ENCODE peak calls at places on chromosome 2, in ten cellular contexts. M is colonic mucosa; O is upper lobe of left lung; G is CD8-positive, alpha-beta T cell; K is Karpas-422; Q is CD4-positive, CD25-positive, alpha-beta regulatory T cell; U is GM23248; S is GM12878; E is effector memory CD4-positive, alpha-beta T cell; Z is body of pancreas. L is an unnamed sample. For H3K9me3, the result is how much of the 10 kb centered on the place peaks cover.

GRCh38 chr2:149612122-149612521 is 24.5 kb upstream of the MMADHC start:
- DNase-seq in U (peak), K (no peak), Z (peak), M (no peak), G (no peak), O (no peak), E (no peak), Q (no peak), S (no peak), L (no peak)

GRCh38 chr2:8488001-8488738 is 193.7 kb upstream of the ID2 start:
- DNase-seq in E (peak), M (no peak), U (no peak), O (no peak), G (no peak), Q (peak), S (peak), Z (peak), K (no peak), L (peak)

GRCh38 chr2:35585972-35586371 is 769.6 kb upstream of the CRIM1 start:
- DNase-seq in U (no peak), E (no peak), K (no peak), O (no peak), Z (no peak), S (no peak), M (no peak), Q (no peak), G (no peak), L (no peak)

GRCh38 chr2:48715956-48716355 is 39.6 kb downstream of the LHCGR start:
- DNase-seq in Q (no peak), K (no peak), G (no peak), S (no peak), Z (no peak), M (no peak), U (no peak), E (no peak), O (no peak), L (no peak)

GRCh38 chr2:74850816-74851566 is 17.1 kb downstream of the HK2 start:
- DNase-seq in M (no peak), U (peak), G (no peak), Z (no peak), O (no peak), S (no peak), E (no peak), Q (no peak), K (no peak), L (no peak)

GRCh38 chr2:59790186-59791142 is 763.0 kb downstream of the BCL11A start:
- DNase-seq in S (no peak), G (no peak), O (no peak), K (no peak), E (no peak), M (no peak), U (no peak), Q (no peak), Z (no peak), L (no peak)

GRCh38 chr2:97728091-97728596 is 14.8 kb downstream of the ZAP70 start:
- DNase-seq in S (no peak), O (no peak), Z (no peak), E (no peak), M (no peak), Q (no peak), U (peak), G (no peak), K (no peak), L (no peak)

GRCh38 chr2:178327516-178327915 is 123.5 kb downstream of the PRKRA start:
- DNase-seq in K (no peak), Q (no peak), Z (no peak), O (no peak), M (no peak), U (no peak), G (no peak), S (no peak), E (no peak), L (no peak)

GRCh38 chr2:178110681-178111080 is 1.6 kb upstream of the RBM45 start:
- DNase-seq in M (no peak), Z (no peak), O (no peak), G (no peak), S (no peak), Q (no peak), E (no peak), K (no peak), U (no peak), L (no peak)

GRCh38 chr2:168528469-168528868 is 72.4 kb downstream of the CERS6 start:
- DNase-seq in E (no peak), M (no peak), Q (no peak), O (no peak), K (no peak), G (no peak), Z (no peak), S (no peak), U (peak), L (no peak)

GRCh38 chr2:26401739-26402541 is at the start of gene DRC1:
- DNase-seq in U (peak), G (no peak), Q (no peak), Z (peak), S (no peak), O (peak), K (peak), M (peak), E (no peak), L (no peak)

GRCh38 chr2:44930274-44930826 is 11.2 kb upstream of the SIX3 start:
- DNase-seq in O (no peak), Q (no peak), S (no peak), G (no peak), Z (no peak), E (no peak), M (no peak), U (peak), K (no peak), L (no peak)

GRCh38 chr2:31266804-31267203 is 32.9 kb downstream of the EHD3 start:
- DNase-seq in Z (no peak), S (no peak), K (peak), M (no peak), U (no peak), G (no peak), Q (no peak), E (no peak), O (no peak), L (no peak)

GRCh38 chr2:7599462-7600258 is 682.4 kb downstream of the RNF144A start:
- DNase-seq in K (no peak), U (no peak), Z (no peak), M (no peak), Q (no peak), S (no peak), E (no peak), G (no peak), O (no peak), L (no peak)

GRCh38 chr2:72919414-72920316 is 2.3 kb downstream of the EMX1 start:
- DNase-seq in M (no peak), O (peak), Q (no peak), Z (no peak), G (no peak), U (peak), S (no peak), K (no peak), E (no peak), L (no peak)

GRCh38 chr2:61272421-61273070 is 110.6 kb downstream of the C2orf74 start:
- DNase-seq in S (no peak), K (no peak), E (no peak), G (no peak), O (no peak), Q (no peak), Z (no peak), M (no peak), U (peak), L (no peak)

GRCh38 chr2:18910843-18911242 is 321.5 kb upstream of the NT5C1B start:
- DNase-seq in K (no peak), E (no peak), Q (no peak), Z (no peak), S (no peak), U (peak), O (no peak), M (no peak), G (no peak), L (no peak)

GRCh38 chr2:231413456-231413855 is 17.9 kb downstream of the B3GNT7 start:
- DNase-seq in U (no peak), E (no peak), G (no peak), O (no peak), Q (no peak), M (peak), K (no peak), Z (no peak), S (no peak), L (no peak)

GRCh38 chr2:157302492-157303099 is 23.0 kb downstream of the ERMN start:
- DNase-seq in Q (peak), G (peak), O (no peak), S (peak), K (peak), M (no peak), Z (peak), U (peak), E (peak), L (no peak)

GRCh38 chr2:68448671-68449394 is 18.3 kb downstream of the FBXO48 start:
- DNase-seq in K (no peak), G (no peak), U (no peak), M (no peak), O (peak), E (no peak), Q (peak), S (no peak), Z (peak), L (no peak)

GRCh38 chr2:68828887-68829708 is 42.1 kb downstream of the BMP10 start:
- DNase-seq in S (no peak), U (peak), M (peak), O (peak), Q (peak), G (peak), K (peak), Z (peak), E (peak), L (peak)

GRCh38 chr2:53600835-53601234 is 166.8 kb upstream of the CHAC2 start:
- DNase-seq in K (no peak), O (no peak), M (no peak), G (no peak), Z (peak), Q (no peak), E (no peak), S (no peak), U (no peak), L (no peak)

GRCh38 chr2:150480241-150480640 is 7.2 kb downstream of the RND3 start:
- DNase-seq in O (no peak), Q (no peak), S (no peak), G (no peak), U (peak), K (no peak), Z (no peak), M (no peak), E (no peak), L (no peak)

GRCh38 chr2:77025714-77026113 is 496.5 kb downstream of the LRRTM4 start:
- DNase-seq in S (no peak), Q (no peak), U (no peak), M (no peak), E (no peak), G (no peak), Z (no peak), O (no peak), K (no peak), L (no peak)

GRCh38 chr2:191899442-191899841 is 52.6 kb upstream of the CAVIN2 start:
- DNase-seq in E (no peak), G (no peak), U (peak), Z (no peak), K (no peak), Q (no peak), M (no peak), O (no peak), S (no peak), L (no peak)

GRCh38 chr2:197248623-197249022 is 62.0 kb downstream of the ANKRD44 start:
- DNase-seq in Q (no peak), O (no peak), E (no peak), S (no peak), M (no peak), Z (no peak), G (no peak), K (no peak), U (no peak), L (no peak)

GRCh38 chr2:124325667-124326425 is 300.8 kb downstream of the CNTNAP5 start:
- DNase-seq in U (peak), K (peak), Q (no peak), S (no peak), G (no peak), M (no peak), E (no peak), Z (no peak), O (no peak), L (no peak)

GRCh38 chr2:116979941-116980340 is 834.5 kb upstream of the DDX18 start:
- DNase-seq in Q (no peak), G (no peak), S (no peak), M (no peak), O (no peak), Z (no peak), K (no peak), U (no peak), E (no peak), L (no peak)
- H3K9me3 ChIP-seq in Q (under half), G (under half), S (under half), M (under half), O (under half), Z (under half), K (under half), U (under half), E (under half), L (under half)

GRCh38 chr2:15816674-15817406 is 123.5 kb upstream of the MYCN start:
- DNase-seq in G (no peak), Q (no peak), M (no peak), Z (no peak), S (no peak), E (no peak), K (no peak), O (peak), U (no peak), L (no peak)

GRCh38 chr2:15817748-15818147 is 122.6 kb upstream of the MYCN start:
- DNase-seq in Z (no peak), O (no peak), U (no peak), M (no peak), K (no peak), S (no peak), G (no peak), Q (no peak), E (no peak), L (no peak)

GRCh38 chr2:15814406-15814805 is 125.9 kb upstream of the MYCN start:
- DNase-seq in M (no peak), K (no peak), Q (no peak), G (no peak), E (no peak), S (no peak), U (no peak), O (no peak), Z (no peak), L (no peak)

GRCh38 chr2:15814946-15815345 is 125.4 kb upstream of the MYCN start:
- DNase-seq in Q (no peak), S (no peak), Z (no peak), O (no peak), K (no peak), G (no peak), U (no peak), M (no peak), E (no peak), L (no peak)

GRCh38 chr2:15816226-15816625 is 124.1 kb upstream of the MYCN start:
- DNase-seq in G (no peak), O (no peak), Z (no peak), Q (no peak), S (no peak), E (no peak), M (no peak), U (no peak), K (no peak), L (no peak)
- H3K9me3 ChIP-seq in G (under half), O (under half), Z (under half), Q (under half), S (under half), E (under half), M (under half), U (under half), K (under half), L (under half)

GRCh38 chr2:238476258-238476657 is 49.5 kb downstream of the ASB1 start:
- DNase-seq in K (no peak), S (no peak), G (no peak), O (peak), M (peak), U (no peak), Q (no peak), Z (no peak), E (no peak), L (no peak)
- H3K9me3 ChIP-seq in K (under half), S (under half), G (under half), O (under half), M (under half), U (under half), Q (under half), Z (under half), E (under half), L (under half)

GRCh38 chr2:186573528-186573927 is 16.3 kb upstream of the ITGAV start:
- DNase-seq in M (no peak), U (no peak), Z (no peak), K (no peak), G (no peak), O (no peak), S (no peak), Q (no peak), E (no peak), L (no peak)

GRCh38 chr2:186575302-186575701 is 14.6 kb upstream of the ITGAV start:
- DNase-seq in G (no peak), U (peak), O (no peak), K (no peak), M (peak), S (no peak), Q (no peak), Z (peak), E (no peak), L (no peak)

GRCh38 chr2:186572705-186573104 is 17.2 kb upstream of the ITGAV start:
- DNase-seq in Z (no peak), M (no peak), U (no peak), Q (no peak), G (no peak), E (no peak), K (no peak), S (no peak), O (no peak), L (no peak)

GRCh38 chr2:186569906-186570305 is 19.9 kb upstream of the ITGAV start:
- DNase-seq in S (no peak), O (no peak), G (no peak), Z (no peak), U (no peak), K (no peak), M (no peak), E (no peak), Q (no peak), L (no peak)

DNA sequence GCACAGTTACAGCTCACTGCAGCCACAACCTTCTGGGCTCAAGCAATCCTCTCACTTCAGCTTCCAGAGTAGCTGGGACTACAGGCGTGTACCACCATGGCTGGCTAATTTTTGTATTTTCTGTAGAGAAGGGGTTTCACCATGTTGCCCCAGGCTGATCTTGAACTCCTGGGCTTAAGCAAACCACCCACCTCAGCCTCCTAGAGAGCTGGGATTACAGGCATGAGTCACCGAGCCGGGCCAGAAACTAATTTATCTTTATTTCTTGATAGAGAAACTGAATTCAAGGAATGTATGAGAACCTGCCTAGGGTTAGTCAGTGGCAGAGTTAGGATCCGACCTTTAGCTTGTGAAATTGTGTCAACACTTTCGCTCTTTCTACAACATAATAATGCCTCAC is 19.3 kb upstream of the ITGAV start:
- DNase-seq in Q (no peak), S (no peak), Z (no peak), M (no peak), K (no peak), G (no peak), E (no peak), O (no peak), U (peak), L (no peak)
- H3K9me3 ChIP-seq in Q (under half), S (under half), Z (under half), M (under half), K (under half), G (under half), E (under half), O (under half), U (under half), L (under half)

GRCh38 chr2:234249006-234249405 is 198.5 kb downstream of the SPP2 start:
- DNase-seq in K (no peak), G (no peak), Q (no peak), Z (no peak), E (no peak), U (no peak), S (no peak), M (no peak), O (no peak), L (no peak)

GRCh38 chr2:234249873-234250272 is 199.4 kb downstream of the SPP2 start:
- DNase-seq in M (no peak), S (no peak), Z (no peak), Q (no peak), G (no peak), K (no peak), E (no peak), O (no peak), U (peak), L (no peak)

GRCh38 chr2:234243871-234244565 is 193.5 kb downstream of the SPP2 start:
- DNase-seq in S (no peak), O (no peak), Q (peak), M (no peak), Z (no peak), K (no peak), E (no peak), G (no peak), U (peak), L (no peak)

GRCh38 chr2:234245945-234246344 is 195.4 kb downstream of the SPP2 start:
- DNase-seq in S (no peak), O (no peak), Q (no peak), U (peak), M (no peak), Z (no peak), E (no peak), G (no peak), K (no peak), L (no peak)

GRCh38 chr2:234247453-234248180 is 197.1 kb downstream of the SPP2 start:
- DNase-seq in E (no peak), K (no peak), S (no peak), G (no peak), O (peak), Z (no peak), M (no peak), U (no peak), Q (no peak), L (no peak)
- H3K9me3 ChIP-seq in E (under half), K (under half), S (under half), G (under half), O (under half), Z (under half), M (under half), U (under half), Q (under half), L (under half)

GRCh38 chr2:6079405-6079804 is 387.2 kb downstream of the SOX11 start:
- DNase-seq in M (no peak), G (no peak), Z (no peak), E (no peak), K (no peak), S (no peak), O (no peak), U (no peak), Q (no peak), L (no peak)
- H3K9me3 ChIP-seq in M (under half), G (under half), Z (under half), E (under half), K (under half), S (under half), O (under half), U (under half), Q (under half), L (under half)

GRCh38 chr2:83459456-83459855 is 999.6 kb downstream of the SUCLG1 start:
- DNase-seq in M (no peak), E (no peak), K (no peak), Q (no peak), G (no peak), U (peak), Z (no peak), O (no peak), S (no peak), L (no peak)

GRCh38 chr2:83462881-83463280 is 996.2 kb downstream of the SUCLG1 start:
- DNase-seq in G (no peak), M (no peak), Q (no peak), Z (no peak), K (no peak), O (no peak), U (no peak), S (no peak), E (no peak), L (no peak)

GRCh38 chr2:83461135-83461534 is 997.9 kb downstream of the SUCLG1 start:
- DNase-seq in S (no peak), K (no peak), Q (no peak), G (no peak), Z (no peak), E (no peak), U (no peak), M (no peak), O (no peak), L (no peak)
- H3K9me3 ChIP-seq in S (under half), K (under half), Q (under half), G (under half), Z (under half), E (under half), U (under half), M (under half), O (under half), L (under half)

L was measured in T-helper 17 cell.